ENCODE peak calls at places on chromosomes 7 and 10, in five cellular contexts. I is transverse colon, O is colonic mucosa, G is left ventricle myocardium inferior, K is lower lobe of right lung. C is an unnamed sample. For H3K4me1, the result is how much of the 10 kb centered on the place peaks cover.

GRCh38 chr7:50266893-50267386 is 37.6 kb upstream of the IKZF1 start:
- DNase-seq in I (peak), G (peak), O (peak), K (peak), C (no peak)

GRCh38 chr7:853366-854117 is 21.3 kb downstream of the SUN1 start:
- DNase-seq in I (no peak), O (no peak), K (no peak), G (no peak), C (no peak)

GRCh38 chr7:102424787-102425218 is 8.6 kb upstream of the ORAI2 start:
- DNase-seq in K (peak), I (peak), G (no peak), O (no peak), C (no peak)

GRCh38 chr10:90032519-90032918 is 331.1 kb downstream of the KIF20B start:
- DNase-seq in I (no peak), O (no peak), K (no peak), G (no peak), C (no peak)

GRCh38 chr10:47276576-47277351 is 23.2 kb upstream of the GDF10 start:
- DNase-seq in G (no peak), K (no peak), O (no peak), I (no peak), C (no peak)

GRCh38 chr7:78438433-78438832 is 639.9 kb downstream of the PHTF2 start:
- DNase-seq in K (no peak), G (no peak), O (no peak), I (no peak), C (no peak)

GRCh38 chr10:78510566-78511323 is 477.1 kb downstream of the RPS24 start:
- DNase-seq in I (no peak), O (peak), G (no peak), K (peak), C (peak)

GRCh38 chr10:5811387-5811821 is 1.8 kb downstream of the GDI2 start:
- DNase-seq in K (no peak), I (no peak), G (no peak), O (peak), C (no peak)

GRCh38 chr10:71079761-71080380 is 132.5 kb upstream of the UNC5B start:
- DNase-seq in G (no peak), K (no peak), O (peak), I (peak), C (no peak)

GRCh38 chr10:123808286-123808685 is 83.3 kb downstream of the CPXM2 start:
- DNase-seq in G (no peak), I (no peak), K (no peak), O (no peak), C (no peak)

GRCh38 chr10:97356318-97356914 is 21.9 kb upstream of the FRAT2 start:
- DNase-seq in G (no peak), I (no peak), K (no peak), O (no peak), C (no peak)

GRCh38 chr7:37211097-37211496 is 237.6 kb downstream of the ELMO1 start:
- DNase-seq in G (peak), K (no peak), O (peak), I (peak), C (no peak)

GRCh38 chr10:75220258-75220657 is 9.7 kb downstream of the VDAC2 start:
- DNase-seq in O (no peak), K (no peak), G (peak), I (no peak), C (no peak)

GRCh38 chr10:99788598-99789259 is 6.3 kb downstream of the ABCC2 start:
- DNase-seq in G (no peak), K (no peak), O (peak), I (peak), C (no peak)

GRCh38 chr7:19920200-19920599 is 146.8 kb upstream of the TMEM196 start:
- DNase-seq in I (no peak), O (no peak), K (no peak), G (no peak), C (no peak)

GRCh38 chr7:110442386-110442837 is 648.5 kb upstream of the LRRN3 start:
- DNase-seq in G (no peak), O (peak), I (no peak), K (no peak), C (peak)

GRCh38 chr10:94524711-94525110 is 20.9 kb upstream of the HELLS start:
- DNase-seq in K (no peak), G (no peak), O (no peak), I (no peak), C (no peak)

GRCh38 chr7:128880791-128881457 is 18.3 kb downstream of the ATP6V1F start:
- DNase-seq in O (no peak), K (no peak), G (peak), I (no peak), C (peak)

GRCh38 chr7:30249316-30249715 is 35.1 kb upstream of the ZNRF2 start:
- DNase-seq in O (no peak), G (no peak), K (no peak), I (no peak), C (no peak)

GRCh38 chr10:103661198-103661950 is 167.9 kb downstream of the NEURL1 start:
- DNase-seq in G (peak), I (peak), O (peak), K (peak), C (no peak)

DNA sequence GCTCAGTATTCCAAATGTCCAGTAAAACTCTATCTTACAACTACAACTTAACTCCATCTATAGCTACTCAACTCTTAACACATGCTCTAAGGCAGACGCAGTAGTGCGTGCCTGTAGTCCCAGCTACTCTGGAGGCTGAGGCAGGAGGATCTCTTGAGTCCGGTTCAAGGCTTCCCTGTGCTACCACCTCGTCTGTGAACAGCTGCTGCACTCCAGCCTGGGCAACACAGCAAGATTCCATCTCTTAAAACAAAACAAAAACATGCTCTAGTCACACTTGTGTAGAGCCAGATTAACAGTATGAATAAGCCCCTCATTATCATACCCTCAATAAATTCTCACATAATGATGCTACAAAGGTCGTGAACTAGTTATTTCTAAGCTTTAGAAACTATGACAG is 3.6 kb downstream of the BAZ1B start:
- DNase-seq in G (no peak), K (peak), I (peak), O (no peak), C (no peak)
- H3K4me1 ChIP-seq in G (half or more), K (half or more), I (under half), O (under half), C (under half)

GRCh38 chr7:150736864-150737263 is 354 bp upstream of the GIMAP5 start:
- DNase-seq in O (no peak), I (no peak), K (no peak), G (no peak), C (no peak)
- H3K4me3 ChIP-seq in O (peak), I (no peak), K (peak), G (peak), C (no peak)

DNA sequence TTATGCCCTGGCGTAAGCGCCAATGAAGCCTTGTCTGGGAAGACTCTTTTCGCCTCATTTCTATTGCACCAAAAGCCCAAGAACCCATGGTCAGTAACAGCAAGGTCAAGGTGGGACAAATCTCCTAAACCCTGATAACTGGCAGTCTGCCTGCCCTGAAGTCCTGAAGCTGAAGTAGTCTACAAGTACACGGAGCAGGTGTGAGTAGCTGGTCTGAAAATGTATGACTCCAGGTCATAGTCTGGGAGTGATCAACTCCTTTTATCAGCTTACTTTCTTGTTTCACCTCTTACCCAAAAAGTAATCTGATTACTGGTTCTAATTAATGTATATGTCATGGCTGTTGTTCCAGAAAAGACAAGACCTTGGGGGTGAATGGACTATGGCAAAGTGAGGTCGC is 107.3 kb upstream of the EFCAB10 start:
- DNase-seq in G (no peak), I (no peak), K (no peak), O (no peak), C (no peak)
- H3K4me1 ChIP-seq in G (under half), I (under half), K (under half), O (under half), C (under half)

GRCh38 chr7:157876469-157877285 is 539.9 kb downstream of the DNAJB6 start:
- DNase-seq in G (no peak), K (no peak), O (no peak), I (no peak), C (no peak)
- H3K4me3 ChIP-seq in G (no peak), K (no peak), O (no peak), I (no peak), C (no peak)

GRCh38 chr10:34584164-34584563 is 230.9 kb downstream of the PARD3 start:
- DNase-seq in G (no peak), I (no peak), O (no peak), K (no peak), C (no peak)
- H3K4me1 ChIP-seq in G (under half), I (under half), O (under half), K (under half), C (under half)

GRCh38 chr10:29001801-29002200 is 287.1 kb upstream of the LYZL1 start:
- DNase-seq in K (no peak), I (no peak), G (no peak), O (no peak), C (no peak)
- H3K4me3 ChIP-seq in K (no peak), I (no peak), G (no peak), O (no peak), C (no peak)